ENCODE peak calls at places on chromosomes 12 and 14, in eight cellular contexts. M, U, A, V, X, D, Y and R are unnamed samples.

GRCh38 chr12:108734200-108734906 is 3.0 kb upstream of the CORO1C start:
- DNase-seq in U (no peak), Y (no peak), X (peak; percentile 55), M (peak; percentile 86), V (peak; percentile 84), D (no peak), A (no peak), R (peak; percentile 82)

GRCh38 chr14:38189930-38190726 is 17.6 kb upstream of the SSTR1 start:
- DNase-seq in M (no peak), Y (no peak), X (no peak), A (no peak), U (no peak), D (no peak), V (no peak), R (no peak)

GRCh38 chr12:104957388-104958008 is 592 bp downstream of the SLC41A2 start:
- DNase-seq in V (peak; percentile 67), M (peak; percentile 57), X (no peak), A (no peak), U (no peak), Y (no peak), D (no peak), R (peak; percentile 54)

GRCh38 chr14:68747366-68747765 is 45.5 kb downstream of the ZFP36L1 start:
- DNase-seq in A (no peak), M (no peak), V (no peak), Y (no peak), D (no peak), X (no peak), U (no peak), R (no peak)

GRCh38 chr12:96285158-96285557 is 91.0 kb downstream of the ELK3 start:
- DNase-seq in Y (no peak), M (no peak), X (no peak), V (no peak), D (no peak), U (no peak), A (no peak), R (no peak)

GRCh38 chr12:69904761-69905160 is 79.7 kb downstream of the MYRFL start:
- DNase-seq in D (no peak), U (no peak), X (no peak), V (no peak), M (no peak), A (no peak), Y (no peak), R (no peak)

GRCh38 chr14:91416744-91417133 is 881 bp downstream of the CCDC88C start:
- DNase-seq in U (peak; percentile 46), X (no peak), D (peak; percentile 37), V (peak; percentile 76), Y (no peak), A (peak; percentile 90), M (no peak), R (peak; percentile 52)

GRCh38 chr12:1474567-1475153 is 119.7 kb downstream of the FBXL14 start:
- DNase-seq in M (no peak), Y (no peak), D (no peak), V (no peak), X (no peak), U (no peak), A (no peak), R (no peak)

GRCh38 chr12:130266751-130267150 is 70.9 kb upstream of the PIWIL1 start:
- DNase-seq in D (no peak), V (no peak), U (peak; percentile 22), Y (peak; percentile 85), X (no peak), M (no peak), A (no peak), R (no peak)

GRCh38 chr12:110869035-110869434 is 22.2 kb downstream of the CCDC63 start:
- DNase-seq in A (no peak), M (no peak), Y (no peak), X (no peak), U (no peak), V (no peak), D (no peak), R (no peak)

GRCh38 chr14:80535171-80535570 is 323.9 kb upstream of the DIO2 start:
- DNase-seq in X (no peak), A (no peak), V (no peak), M (no peak), Y (no peak), U (no peak), D (no peak), R (no peak)

GRCh38 chr12:88310666-88311065 is 168.6 kb downstream of the TMTC3 start:
- DNase-seq in A (peak; percentile 49), U (no peak), V (no peak), X (no peak), D (no peak), Y (no peak), M (no peak), R (no peak)

GRCh38 chr12:121513464-121514183 is 67.2 kb downstream of the KDM2B start:
- DNase-seq in Y (no peak), X (no peak), M (peak; percentile 94), D (peak; percentile 33), A (peak; percentile 81), U (no peak), V (peak; percentile 79), R (peak; percentile 58)

GRCh38 chr12:115166698-115167315 is 482.8 kb upstream of the TBX3 start:
- DNase-seq in X (no peak), Y (no peak), M (no peak), U (no peak), D (no peak), V (no peak), A (no peak), R (no peak)

GRCh38 chr14:93430319-93430801 is 379 bp upstream of the UNC79 start:
- DNase-seq in U (no peak), M (no peak), V (no peak), D (peak; percentile 15), A (no peak), Y (no peak), X (no peak), R (no peak)

GRCh38 chr12:57175428-57176138 is 28.2 kb upstream of the LRP1-AS start:
- DNase-seq in D (peak; percentile 90), A (no peak), V (peak; percentile 86), Y (peak; percentile 97), U (peak; percentile 89), M (peak; percentile 72), X (peak; percentile 93), R (peak; percentile 86)

GRCh38 chr12:31928246-31929139 is 30.7 kb upstream of the RESF1 start:
- DNase-seq in D (no peak), Y (no peak), M (no peak), V (no peak), A (no peak), U (no peak), X (no peak), R (peak; percentile 10)

GRCh38 chr12:97557116-97557515 is 94.5 kb downstream of the RMST start:
- DNase-seq in M (no peak), A (no peak), V (no peak), D (no peak), Y (no peak), X (no peak), U (no peak), R (no peak)

GRCh38 chr12:87107270-87107669 is 851.1 kb upstream of the MGAT4C start:
- DNase-seq in A (no peak), X (no peak), U (no peak), D (no peak), Y (no peak), V (no peak), M (no peak), R (no peak)

GRCh38 chr14:74134484-74134883 is 49.7 kb downstream of the LIN52 start:
- DNase-seq in Y (no peak), M (no peak), A (no peak), V (no peak), D (no peak), U (no peak), X (no peak), R (no peak)
- TF ChIP-seq POLR2A in Y (no peak), M (no peak), A (no peak), V (no peak), D (no peak), U (no peak), X (no peak), R (no peak)

DNA sequence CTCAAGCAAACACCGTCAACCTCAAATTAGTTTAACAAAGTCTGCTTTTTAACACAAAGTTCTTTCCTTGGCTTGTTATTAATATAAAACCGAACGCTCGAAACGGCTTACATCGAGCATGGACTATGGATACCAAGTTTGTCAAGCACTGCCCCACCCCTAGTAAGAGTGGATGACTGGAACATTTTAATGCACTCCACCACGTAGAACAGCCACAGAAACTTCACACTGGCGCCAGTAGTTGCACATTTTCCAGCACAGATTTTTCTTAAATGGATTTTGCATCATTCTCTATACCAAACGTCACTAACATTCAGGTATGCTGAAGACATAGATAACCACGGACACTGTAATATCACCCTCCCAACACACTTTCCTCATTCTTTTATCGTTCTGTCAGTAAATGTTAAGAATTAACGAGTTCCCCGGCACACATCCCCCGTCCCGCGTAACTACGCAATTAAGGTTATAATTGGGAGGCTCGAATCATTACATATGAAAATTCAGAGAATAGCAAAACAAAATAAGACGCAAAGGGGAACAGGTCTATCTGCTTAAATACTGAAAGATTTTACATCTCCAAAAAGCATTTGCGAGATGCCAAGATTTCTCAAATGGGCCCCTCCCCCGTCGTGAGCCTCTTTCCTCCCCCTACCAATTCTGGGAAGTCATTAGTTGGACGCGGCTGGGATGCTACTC is 990 bp downstream of the FERMT2 start:
- DNase-seq in U (peak; percentile 47), M (no peak), A (no peak), X (no peak), D (peak; percentile 43), Y (no peak), V (no peak), R (no peak)
- TF ChIP-seq POLR2A in U (no peak), M (peak; percentile 53), A (no peak), X (no peak), D (no peak), Y (no peak), V (no peak), R (peak; percentile 18)

DNA sequence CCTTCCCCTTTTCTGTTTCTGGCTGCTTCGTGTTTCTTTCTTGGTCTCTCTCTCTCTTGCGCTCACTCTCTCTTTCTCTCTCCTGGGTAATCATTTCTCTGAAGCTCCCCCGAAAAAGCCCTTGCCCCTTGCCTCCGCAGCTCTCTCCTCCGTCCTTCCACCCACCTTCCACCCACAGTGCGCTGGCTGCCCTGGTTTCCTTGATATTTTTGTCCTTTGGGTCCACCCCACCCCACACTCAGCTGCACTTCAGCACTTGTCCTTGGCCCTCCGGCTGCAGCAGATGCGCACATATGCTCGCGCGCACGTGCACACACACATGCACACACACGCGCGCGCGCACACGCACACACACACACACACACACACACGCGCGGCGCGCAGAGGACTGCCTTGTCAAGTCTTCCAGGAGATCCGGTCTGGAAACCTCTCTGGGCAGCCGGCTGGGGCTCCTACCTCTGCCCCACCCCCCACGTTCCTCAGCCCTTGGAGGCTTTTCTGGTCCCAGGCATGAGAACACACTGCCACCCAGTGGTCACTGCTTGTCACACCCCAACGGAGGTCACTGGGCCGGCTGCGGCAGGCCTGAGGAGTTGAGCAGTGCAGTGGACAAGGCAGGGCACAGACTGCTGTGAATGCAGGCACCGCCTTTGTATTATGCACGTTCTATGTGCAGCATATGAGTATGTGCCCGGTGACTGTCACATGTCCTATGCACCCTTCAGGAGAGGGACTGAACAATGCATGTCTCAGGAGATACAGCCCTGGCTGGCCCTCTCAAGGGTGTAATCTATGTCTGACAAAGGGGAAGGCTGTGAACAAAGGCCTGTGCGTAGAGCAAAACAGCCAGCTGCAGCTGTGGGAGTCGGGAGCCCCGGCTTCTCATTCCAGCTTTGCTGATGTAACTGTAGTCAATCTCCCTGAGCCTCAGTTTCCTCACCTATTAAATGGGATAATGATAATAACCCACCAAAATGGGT is 6.5 kb downstream of the LAG3 start:
- DNase-seq in U (peak; percentile 98), D (peak; percentile 96), Y (peak; percentile 99), M (peak; percentile 96), X (peak; percentile 97), A (peak; percentile 96), V (peak; percentile 97), R (peak; percentile 96)
- TF ChIP-seq POLR2A in U (peak; percentile 52), D (no peak), Y (no peak), M (no peak), X (no peak), A (no peak), V (peak; percentile 48), R (no peak)

GRCh38 chr14:104768437-104769323 is 15.7 kb downstream of the SIVA1 start:
- DNase-seq in D (peak; percentile 92), V (peak; percentile 96), M (peak; percentile 91), X (peak; percentile 95), U (peak; percentile 87), A (peak; percentile 98), Y (peak; percentile 98), R (peak; percentile 93)
- TF ChIP-seq POLR2A in D (no peak), V (no peak), M (peak; percentile 10), X (no peak), U (no peak), A (no peak), Y (no peak), R (no peak)